ENCODE peak calls at places on chromosomes 2 and 18, in four cellular contexts. V is HepG2, C is GM12878, S is SK-N-SH. I is an unnamed sample.

GRCh38 chr2:198004921-198005829 is 200.8 kb downstream of the PLCL1 start:
- DNase-seq in S (no peak), C (peak), V (no peak), I (no peak)

GRCh38 chr2:215711484-215712034 is 275.7 kb upstream of the FN1 start:
- DNase-seq in V (peak), S (no peak), C (no peak), I (peak)

GRCh38 chr2:70118798-70119454 is 31.6 kb downstream of the PCBP1 start:
- DNase-seq in V (peak), S (no peak), C (no peak), I (no peak)

GRCh38 chr2:1922402-1923025 is 178.2 kb upstream of the PXDN start:
- DNase-seq in S (no peak), V (no peak), C (no peak), I (no peak)

GRCh38 chr2:120376679-120377640 is 31.0 kb downstream of the INHBB start:
- DNase-seq in S (no peak), C (no peak), V (no peak), I (no peak)

GRCh38 chr18:45024357-45025107 is 343.8 kb downstream of the SETBP1 start:
- DNase-seq in S (no peak), C (no peak), V (no peak), I (no peak)

GRCh38 chr2:239263937-239264837 is 136.6 kb downstream of the HDAC4 start:
- DNase-seq in C (no peak), S (no peak), V (no peak), I (no peak)

GRCh38 chr2:42813773-42814172 is 21.4 kb upstream of the HAAO start:
- DNase-seq in C (no peak), S (no peak), V (no peak), I (no peak)

GRCh38 chr18:61019902-61020301 is 313.3 kb upstream of the CDH20 start:
- DNase-seq in S (peak), V (no peak), C (no peak), I (no peak)

GRCh38 chr2:41910126-41910525 is 137.7 kb upstream of the PKDCC start:
- DNase-seq in S (no peak), V (no peak), C (no peak), I (no peak)

GRCh38 chr2:237687666-237688065 is 60.3 kb downstream of the LRRFIP1 start:
- DNase-seq in S (peak), V (peak), C (no peak), I (peak)

GRCh38 chr18:50528806-50529205 is 31.1 kb upstream of the MAPK4 start:
- DNase-seq in C (no peak), V (no peak), S (no peak), I (no peak)

GRCh38 chr2:197113221-197113831 is 186.8 kb upstream of the PGAP1 start:
- DNase-seq in C (no peak), V (peak), S (peak), I (peak)

GRCh38 chr2:138607746-138608145 is 106.2 kb downstream of the SPOPL start:
- DNase-seq in V (no peak), C (no peak), S (no peak), I (no peak)

GRCh38 chr18:48131042-48131441 is 200.6 kb upstream of the SMAD2 start:
- DNase-seq in S (no peak), V (no peak), C (no peak), I (no peak)

GRCh38 chr2:72128843-72129227 is 18.8 kb downstream of the CYP26B1 start:
- DNase-seq in S (no peak), V (no peak), C (no peak), I (no peak)

GRCh38 chr2:226553333-226553732 is 246.3 kb downstream of the IRS1 start:
- DNase-seq in S (no peak), C (no peak), V (no peak), I (no peak)

GRCh38 chr2:163319006-163319405 is 416.8 kb downstream of the FIGN start:
- DNase-seq in S (no peak), V (no peak), C (no peak), I (no peak)

GRCh38 chr18:42534313-42534712 is 579.3 kb downstream of the PIK3C3 start:
- DNase-seq in C (no peak), V (no peak), S (peak), I (no peak)

GRCh38 chr2:159617651-159618050 is 1.3 kb upstream of the BAZ2B start:
- DNase-seq in V (no peak), S (peak), C (no peak), I (peak)

GRCh38 chr2:20143263-20143662 is 81.7 kb downstream of the SDC1 start:
- DNase-seq in C (no peak), V (no peak), S (no peak), I (peak)

GRCh38 chr2:69241039-69241586 is 145.9 kb downstream of the GFPT1 start:
- DNase-seq in V (no peak), C (no peak), S (no peak), I (no peak)

GRCh38 chr2:29255006-29255405 is 139.8 kb downstream of the CLIP4 start:
- DNase-seq in V (no peak), C (no peak), S (no peak), I (no peak)
- TF ChIP-seq PBX3 in V (no peak), C (no peak), S (no peak), I (no peak)

GRCh38 chr2:233146194-233146593 is 86.1 kb downstream of the INPP5D start:
- DNase-seq in C (no peak), S (no peak), V (no peak), I (no peak)

GRCh38 chr2:233142355-233142897 is 82.3 kb downstream of the INPP5D start:
- DNase-seq in S (no peak), V (no peak), C (peak), I (no peak)

GRCh38 chr2:233145726-233146125 is 85.6 kb downstream of the INPP5D start:
- DNase-seq in S (no peak), C (no peak), V (no peak), I (no peak)

GRCh38 chr2:233141888-233142287 is 81.7 kb downstream of the INPP5D start:
- DNase-seq in V (no peak), S (no peak), C (no peak), I (no peak)

GRCh38 chr2:233143700-233144331 is 83.7 kb downstream of the INPP5D start:
- DNase-seq in S (no peak), C (no peak), V (no peak), I (no peak)
- TF ChIP-seq PBX3 in S (no peak), C (no peak), V (no peak), I (no peak)

GRCh38 chr18:79786304-79786703 is 11.4 kb upstream of the KCNG2 start:
- DNase-seq in V (no peak), C (no peak), S (no peak), I (no peak)

GRCh38 chr18:79786781-79787526 is 10.8 kb upstream of the KCNG2 start:
- DNase-seq in C (no peak), V (no peak), S (no peak), I (no peak)

GRCh38 chr18:79785831-79786230 is 11.9 kb upstream of the KCNG2 start:
- DNase-seq in C (no peak), S (no peak), V (no peak), I (no peak)

GRCh38 chr18:79784071-79784913 is 13.4 kb upstream of the KCNG2 start:
- DNase-seq in V (no peak), S (no peak), C (no peak), I (no peak)

GRCh38 chr18:79784965-79785770 is 12.6 kb upstream of the KCNG2 start:
- DNase-seq in V (no peak), S (no peak), C (no peak), I (no peak)
- TF ChIP-seq PBX3 in V (no peak), S (no peak), C (no peak), I (no peak)

GRCh38 chr2:117170897-117171296 is 643.6 kb upstream of the DDX18 start:
- DNase-seq in S (no peak), C (no peak), V (no peak), I (no peak)
- TF ChIP-seq PBX3 in S (no peak), C (no peak), V (no peak), I (no peak)

GRCh38 chr2:36416370-36417165 is 61.0 kb downstream of the CRIM1 start:
- DNase-seq in V (no peak), S (no peak), C (no peak), I (no peak)

GRCh38 chr2:36414307-36414706 is 58.7 kb downstream of the CRIM1 start:
- DNase-seq in C (no peak), S (no peak), V (no peak), I (no peak)

GRCh38 chr2:36411962-36412444 is 56.4 kb downstream of the CRIM1 start:
- DNase-seq in C (no peak), V (no peak), S (no peak), I (peak)

GRCh38 chr2:36413218-36413617 is 57.6 kb downstream of the CRIM1 start:
- DNase-seq in C (no peak), S (no peak), V (peak), I (no peak)

DNA sequence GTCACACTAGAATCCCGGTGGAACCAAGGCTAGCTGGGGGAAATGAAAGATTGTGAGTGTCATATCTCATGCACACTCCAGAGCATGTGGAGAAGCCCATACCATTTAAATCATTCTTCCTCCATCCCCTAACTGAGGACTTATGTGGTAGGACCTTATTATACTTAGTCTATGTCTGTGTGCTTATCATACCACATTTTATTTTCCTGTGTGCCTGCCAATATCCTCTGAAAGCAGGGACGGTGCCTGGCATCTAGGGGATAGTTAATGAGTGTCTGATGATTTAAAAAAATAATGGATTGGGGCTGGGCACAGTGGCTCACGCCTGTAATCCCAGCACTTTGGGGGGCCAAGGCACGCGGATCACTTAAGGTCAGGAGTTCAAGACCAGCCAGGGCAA is 60.0 kb downstream of the CRIM1 start:
- DNase-seq in S (no peak), V (no peak), C (no peak), I (no peak)
- TF ChIP-seq PBX3 in S (no peak), V (no peak), C (no peak), I (no peak)

GRCh38 chr2:80326861-80327260 is 22.3 kb upstream of the LRRTM1 start:
- DNase-seq in S (no peak), C (no peak), V (no peak), I (no peak)

GRCh38 chr2:80329491-80329890 is 24.9 kb upstream of the LRRTM1 start:
- DNase-seq in V (no peak), C (no peak), S (no peak), I (no peak)

GRCh38 chr2:80328033-80328635 is 23.6 kb upstream of the LRRTM1 start:
- DNase-seq in C (no peak), S (no peak), V (no peak), I (no peak)

GRCh38 chr2:80322958-80323357 is 18.4 kb upstream of the LRRTM1 start:
- DNase-seq in C (no peak), V (no peak), S (no peak), I (no peak)

DNA sequence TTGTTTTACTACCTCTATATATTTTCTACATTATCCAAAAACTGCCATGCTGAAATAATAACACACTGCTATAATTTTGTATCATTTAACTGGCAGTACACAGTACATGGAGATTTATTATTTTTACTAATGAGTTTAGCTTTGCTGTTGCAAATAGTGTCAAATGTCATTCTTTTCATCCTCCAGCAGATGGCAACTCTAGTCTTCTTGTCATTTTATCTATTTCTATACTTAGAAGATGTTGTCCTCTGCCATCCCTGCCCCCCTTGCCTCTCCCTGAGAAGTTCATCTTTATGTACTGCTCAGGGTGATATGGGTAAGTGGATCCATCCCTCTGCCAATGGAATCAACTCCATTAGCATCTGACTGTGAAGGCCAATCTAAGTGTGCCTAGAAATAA is 21.7 kb upstream of the LRRTM1 start:
- DNase-seq in C (peak), S (peak), V (peak), I (no peak)
- TF ChIP-seq PBX3 in C (no peak), S (no peak), V (no peak), I (no peak)